ENCODE peak calls at places on chromosomes 11 and 22, in five cellular contexts. One of them, this sample, is unnamed.

GRCh38 chr22:41048791-41049717 is 43.3 kb upstream of the EP300 start:
- DNase-seq in AG10803: peak; percentile 78
- DNase-seq in B cell: no peak
- DNase-seq in effector CD4-positive, alpha-beta T cell: no peak
- DNase-seq in activated naive CD4-positive, alpha-beta T cell: no peak
- DNase-seq in this sample: peak; percentile 66

GRCh38 chr11:6621711-6622211 is 2.5 kb upstream of the TPP1 start:
- DNase-seq in effector CD4-positive, alpha-beta T cell: no peak
- DNase-seq in activated naive CD4-positive, alpha-beta T cell: no peak
- DNase-seq in B cell: no peak
- DNase-seq in AG10803: no peak
- DNase-seq in this sample: no peak

GRCh38 chr22:22949953-22950352 is 62.3 kb downstream of the IGLL5 start:
- DNase-seq in B cell: no peak
- DNase-seq in activated naive CD4-positive, alpha-beta T cell: no peak
- DNase-seq in AG10803: no peak
- DNase-seq in effector CD4-positive, alpha-beta T cell: no peak
- DNase-seq in this sample: no peak

GRCh38 chr22:50343541-50343935 is 411 bp downstream of the PPP6R2 start:
- DNase-seq in AG10803: no peak
- DNase-seq in activated naive CD4-positive, alpha-beta T cell: no peak
- DNase-seq in B cell: no peak
- DNase-seq in effector CD4-positive, alpha-beta T cell: no peak
- DNase-seq in this sample: no peak

GRCh38 chr22:48492371-48493320 is 1335.0 kb downstream of the BRD1 start:
- DNase-seq in activated naive CD4-positive, alpha-beta T cell: no peak
- DNase-seq in B cell: peak; percentile 84
- DNase-seq in AG10803: peak; percentile 84
- DNase-seq in effector CD4-positive, alpha-beta T cell: no peak
- DNase-seq in this sample: peak; percentile 62

GRCh38 chr11:121298770-121299169 is 6.2 kb downstream of the SC5D start:
- DNase-seq in AG10803: no peak
- DNase-seq in effector CD4-positive, alpha-beta T cell: no peak
- DNase-seq in activated naive CD4-positive, alpha-beta T cell: no peak
- DNase-seq in B cell: no peak
- DNase-seq in this sample: no peak

GRCh38 chr22:17910561-17911311 is 113.6 kb downstream of the MICAL3 start:
- DNase-seq in B cell: no peak
- DNase-seq in effector CD4-positive, alpha-beta T cell: no peak
- DNase-seq in AG10803: peak; percentile 86
- DNase-seq in activated naive CD4-positive, alpha-beta T cell: no peak
- DNase-seq in this sample: peak; percentile 57

GRCh38 chr22:16963189-16963945 is 44.7 kb downstream of the GAB4 start:
- DNase-seq in effector CD4-positive, alpha-beta T cell: no peak
- DNase-seq in B cell: no peak
- DNase-seq in activated naive CD4-positive, alpha-beta T cell: no peak
- DNase-seq in AG10803: no peak
- DNase-seq in this sample: no peak

GRCh38 chr11:110022548-110022947 is 70.6 kb upstream of the ZC3H12C start:
- DNase-seq in B cell: no peak
- DNase-seq in effector CD4-positive, alpha-beta T cell: no peak
- DNase-seq in activated naive CD4-positive, alpha-beta T cell: no peak
- DNase-seq in AG10803: peak; percentile 26
- DNase-seq in this sample: no peak

GRCh38 chr11:17421781-17422180 is 33.3 kb upstream of the KCNJ11 start:
- DNase-seq in AG10803: no peak
- DNase-seq in activated naive CD4-positive, alpha-beta T cell: no peak
- DNase-seq in effector CD4-positive, alpha-beta T cell: no peak
- DNase-seq in B cell: no peak
- DNase-seq in this sample: no peak

GRCh38 chr11:122847437-122847836 is 9.1 kb downstream of the CRTAM start:
- DNase-seq in B cell: no peak
- DNase-seq in effector CD4-positive, alpha-beta T cell: no peak
- DNase-seq in activated naive CD4-positive, alpha-beta T cell: no peak
- DNase-seq in AG10803: no peak
- DNase-seq in this sample: no peak

GRCh38 chr11:79393362-79394043 is 47.3 kb downstream of the TENM4 start:
- DNase-seq in B cell: no peak
- DNase-seq in AG10803: no peak
- DNase-seq in activated naive CD4-positive, alpha-beta T cell: no peak
- DNase-seq in effector CD4-positive, alpha-beta T cell: no peak
- DNase-seq in this sample: no peak

GRCh38 chr11:11993814-11994213 is 14.6 kb downstream of the DKK3 start:
- DNase-seq in activated naive CD4-positive, alpha-beta T cell: no peak
- DNase-seq in AG10803: peak; percentile 77
- DNase-seq in effector CD4-positive, alpha-beta T cell: no peak
- DNase-seq in B cell: no peak
- DNase-seq in this sample: no peak

GRCh38 chr22:42560781-42561180 is 7.0 kb downstream of the SERHL2 start:
- DNase-seq in effector CD4-positive, alpha-beta T cell: no peak
- DNase-seq in B cell: peak; percentile 51
- DNase-seq in activated naive CD4-positive, alpha-beta T cell: no peak
- DNase-seq in AG10803: no peak
- DNase-seq in this sample: no peak

GRCh38 chr11:1077417-1078119 is 2.9 kb downstream of the MUC2 start:
- DNase-seq in activated naive CD4-positive, alpha-beta T cell: no peak
- DNase-seq in AG10803: no peak
- DNase-seq in B cell: no peak
- DNase-seq in effector CD4-positive, alpha-beta T cell: no peak
- DNase-seq in this sample: no peak

GRCh38 chr22:44184006-44184405 is 3.3 kb downstream of the PARVG start:
- DNase-seq in B cell: no peak
- DNase-seq in effector CD4-positive, alpha-beta T cell: no peak
- DNase-seq in AG10803: no peak
- DNase-seq in activated naive CD4-positive, alpha-beta T cell: no peak
- DNase-seq in this sample: no peak

GRCh38 chr22:49536571-49537131 is 291.0 kb downstream of the BRD1 start:
- DNase-seq in AG10803: no peak
- DNase-seq in B cell: no peak
- DNase-seq in activated naive CD4-positive, alpha-beta T cell: no peak
- DNase-seq in effector CD4-positive, alpha-beta T cell: no peak
- DNase-seq in this sample: no peak

GRCh38 chr22:39457047-39457545 is 284 bp downstream of the MGAT3 start:
- DNase-seq in activated naive CD4-positive, alpha-beta T cell: no peak
- DNase-seq in B cell: peak; percentile 88
- DNase-seq in AG10803: no peak
- DNase-seq in effector CD4-positive, alpha-beta T cell: no peak
- DNase-seq in this sample: no peak

GRCh38 chr22:48240165-48240934 is 1477.9 kb downstream of the TBC1D22A start:
- DNase-seq in activated naive CD4-positive, alpha-beta T cell: no peak
- DNase-seq in B cell: no peak
- DNase-seq in AG10803: no peak
- DNase-seq in effector CD4-positive, alpha-beta T cell: no peak
- DNase-seq in this sample: no peak

GRCh38 chr22:49372530-49373288 is 455.0 kb downstream of the BRD1 start:
- DNase-seq in B cell: no peak
- DNase-seq in effector CD4-positive, alpha-beta T cell: no peak
- DNase-seq in AG10803: no peak
- DNase-seq in activated naive CD4-positive, alpha-beta T cell: no peak
- DNase-seq in this sample: peak; percentile 6

GRCh38 chr22:35587896-35588295 is 29.2 kb downstream of the MB start:
- DNase-seq in AG10803: no peak
- DNase-seq in B cell: no peak
- DNase-seq in effector CD4-positive, alpha-beta T cell: no peak
- DNase-seq in activated naive CD4-positive, alpha-beta T cell: no peak
- DNase-seq in this sample: no peak

GRCh38 chr22:45977003-45977395 is at the start of gene WNT7B:
- DNase-seq in effector CD4-positive, alpha-beta T cell: no peak
- DNase-seq in B cell: peak; percentile 55
- DNase-seq in AG10803: no peak
- DNase-seq in activated naive CD4-positive, alpha-beta T cell: no peak
- DNase-seq in this sample: peak; percentile 58

GRCh38 chr22:23225724-23226496 is 45.6 kb downstream of the BCR start:
- DNase-seq in effector CD4-positive, alpha-beta T cell: no peak
- DNase-seq in AG10803: peak; percentile 61
- DNase-seq in activated naive CD4-positive, alpha-beta T cell: no peak
- DNase-seq in B cell: no peak
- DNase-seq in this sample: no peak

GRCh38 chr11:95338430-95338991 is 107.5 kb upstream of the SESN3 start:
- DNase-seq in activated naive CD4-positive, alpha-beta T cell: no peak
- DNase-seq in B cell: no peak
- DNase-seq in effector CD4-positive, alpha-beta T cell: no peak
- DNase-seq in AG10803: peak; percentile 48
- DNase-seq in this sample: peak; percentile 69

GRCh38 chr11:30967579-30967978 is 381.4 kb upstream of the MPPED2 start:
- DNase-seq in AG10803: no peak
- DNase-seq in B cell: no peak
- DNase-seq in activated naive CD4-positive, alpha-beta T cell: no peak
- DNase-seq in effector CD4-positive, alpha-beta T cell: no peak
- DNase-seq in this sample: no peak

GRCh38 chr11:121534131-121535093 is 81.6 kb upstream of the SORL1-AS1 start:
- DNase-seq in effector CD4-positive, alpha-beta T cell: no peak
- DNase-seq in B cell: no peak
- DNase-seq in activated naive CD4-positive, alpha-beta T cell: no peak
- DNase-seq in AG10803: peak; percentile 55
- DNase-seq in this sample: no peak

This sample was measured in mucosa of gallbladder.